ENCODE peak calls at places on chromosomes 4 and X, in four cellular contexts. One of them, this sample, is unnamed.

GRCh38 chr4:105215609-105216313 is 69.1 kb downstream of the TET2 start:
- DNase-seq in HCT116: no peak
- DNase-seq in H1: no peak
- DNase-seq in HepG2: peak
- DNase-seq in this sample: no peak

GRCh38 chr4:6785572-6785925 is 3.0 kb downstream of the KIAA0232 start:
- DNase-seq in HCT116: no peak
- DNase-seq in H1: peak
- DNase-seq in HepG2: no peak
- DNase-seq in this sample: no peak

GRCh38 chrX:10630320-10630719 is 9.9 kb upstream of the MID1 start:
- DNase-seq in HCT116: no peak
- DNase-seq in H1: no peak
- DNase-seq in HepG2: no peak
- DNase-seq in this sample: no peak

GRCh38 chrX:43436497-43436896 is 219.6 kb upstream of the MAOA start:
- DNase-seq in HCT116: no peak
- DNase-seq in H1: no peak
- DNase-seq in HepG2: no peak
- DNase-seq in this sample: no peak

GRCh38 chrX:139203681-139204575 is 326.6 kb upstream of the F9 start:
- DNase-seq in HCT116: no peak
- DNase-seq in H1: peak
- DNase-seq in HepG2: no peak
- DNase-seq in this sample: no peak

GRCh38 chr4:98081961-98082360 is 61.3 kb downstream of the STPG2 start:
- DNase-seq in HCT116: no peak
- DNase-seq in H1: no peak
- DNase-seq in HepG2: no peak
- DNase-seq in this sample: no peak

GRCh38 chr4:4855293-4856070 is 4.0 kb upstream of the MSX1 start:
- DNase-seq in HCT116: no peak
- DNase-seq in H1: no peak
- DNase-seq in HepG2: no peak
- DNase-seq in this sample: no peak

GRCh38 chrX:19332983-19333382 is 10.7 kb upstream of the PDHA1 start:
- DNase-seq in HCT116: no peak
- DNase-seq in H1: peak
- DNase-seq in HepG2: no peak
- DNase-seq in this sample: peak

GRCh38 chrX:41561045-41561444 is 113.9 kb downstream of the NYX start:
- DNase-seq in HCT116: no peak
- DNase-seq in H1: no peak
- DNase-seq in HepG2: no peak
- DNase-seq in this sample: no peak

GRCh38 chrX:45240334-45240733 is 39.7 kb upstream of the DIPK2B start:
- DNase-seq in HCT116: no peak
- DNase-seq in H1: no peak
- DNase-seq in HepG2: no peak
- DNase-seq in this sample: no peak

GRCh38 chr4:162116085-162116784 is 47.6 kb downstream of the FSTL5 start:
- DNase-seq in HCT116: no peak
- DNase-seq in H1: no peak
- DNase-seq in HepG2: no peak
- DNase-seq in this sample: no peak

GRCh38 chr4:100289980-100290379 is 99.7 kb upstream of the DDIT4L start:
- DNase-seq in HCT116: no peak
- DNase-seq in H1: no peak
- DNase-seq in HepG2: no peak
- DNase-seq in this sample: no peak

GRCh38 chr4:121316091-121316490 is 64.7 kb downstream of the QRFPR start:
- DNase-seq in HCT116: no peak
- DNase-seq in H1: no peak
- DNase-seq in HepG2: no peak
- DNase-seq in this sample: no peak

GRCh38 chr4:133320576-133321170 is 171.6 kb downstream of the PCDH10 start:
- DNase-seq in HCT116: peak
- DNase-seq in H1: no peak
- DNase-seq in HepG2: peak
- DNase-seq in this sample: peak

GRCh38 chr4:145278341-145279121 is 98.1 kb upstream of the OTUD4 start:
- DNase-seq in HCT116: no peak
- DNase-seq in H1: no peak
- DNase-seq in HepG2: no peak
- DNase-seq in this sample: no peak

DNA sequence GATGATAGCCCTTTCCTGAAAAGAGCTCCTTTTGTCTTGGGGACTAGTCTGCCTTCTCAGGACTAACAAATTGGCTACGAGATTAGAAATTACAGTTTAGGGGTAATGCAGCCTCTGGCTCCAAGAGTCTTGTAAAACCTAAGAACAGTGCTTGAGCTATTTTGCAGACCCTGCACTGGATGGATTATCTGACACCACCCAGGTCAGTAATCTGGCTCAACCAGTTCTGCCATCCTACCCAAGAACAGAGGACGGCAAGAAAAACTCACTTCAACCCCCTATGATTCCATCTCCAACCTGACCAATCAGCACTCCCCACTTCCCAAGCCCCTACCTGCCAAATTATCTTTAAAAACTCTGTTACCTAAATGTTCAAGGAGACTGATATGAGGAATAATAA is 225.1 kb downstream of the FAM47A start:
- DNase-seq in HCT116: no peak
- DNase-seq in H1: no peak
- DNase-seq in HepG2: no peak
- DNase-seq in this sample: no peak
- TF ChIP-seq YY1 in HCT116: no peak
- TF ChIP-seq YY1 in H1: no peak
- TF ChIP-seq YY1 in HepG2: no peak
- TF ChIP-seq YY1 in this sample: no peak

GRCh38 chrX:17007134-17007768 is 60.8 kb downstream of the REPS2 start:
- DNase-seq in HCT116: no peak
- DNase-seq in H1: no peak
- DNase-seq in HepG2: peak
- DNase-seq in this sample: no peak
- TF ChIP-seq YY1 in HCT116: no peak
- TF ChIP-seq YY1 in H1: no peak
- TF ChIP-seq YY1 in HepG2: no peak
- TF ChIP-seq YY1 in this sample: no peak

GRCh38 chr4:116529129-116529528 is 556.2 kb downstream of the TRAM1L1 start:
- DNase-seq in HCT116: no peak
- DNase-seq in H1: no peak
- DNase-seq in HepG2: no peak
- DNase-seq in this sample: no peak

GRCh38 chr4:116531870-116532269 is 553.5 kb downstream of the TRAM1L1 start:
- DNase-seq in HCT116: no peak
- DNase-seq in H1: no peak
- DNase-seq in HepG2: no peak
- DNase-seq in this sample: no peak

GRCh38 chr4:116531026-116531425 is 554.4 kb downstream of the TRAM1L1 start:
- DNase-seq in HCT116: no peak
- DNase-seq in H1: no peak
- DNase-seq in HepG2: no peak
- DNase-seq in this sample: no peak
- TF ChIP-seq YY1 in HCT116: no peak
- TF ChIP-seq YY1 in H1: no peak
- TF ChIP-seq YY1 in HepG2: no peak
- TF ChIP-seq YY1 in this sample: no peak

DNA sequence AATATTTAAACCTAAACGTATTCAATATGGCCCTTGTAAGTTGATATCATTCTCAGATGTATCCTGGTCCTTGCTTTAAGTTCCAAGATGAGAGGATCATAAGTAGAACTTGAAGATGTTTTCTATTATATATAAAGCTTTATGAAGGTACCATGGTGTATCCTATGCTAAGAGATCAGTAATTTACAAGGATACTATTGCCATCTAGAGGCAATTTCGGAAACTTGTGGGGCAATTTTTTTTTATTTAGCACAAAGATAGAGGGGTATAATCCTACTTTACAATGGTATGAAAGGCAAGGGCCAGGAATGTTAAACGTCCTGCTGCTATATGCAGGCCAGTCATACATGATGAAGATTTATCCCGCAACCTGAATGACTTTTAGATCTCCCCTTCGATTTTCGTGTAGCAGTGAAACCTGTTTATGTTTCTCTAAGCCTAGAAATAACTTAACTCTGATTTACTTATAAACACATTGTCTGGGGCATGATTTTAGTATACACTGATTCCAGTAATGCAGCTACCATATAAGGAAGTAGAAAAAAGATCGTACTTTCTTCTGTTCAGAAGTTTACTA is 2.5 kb downstream of the SLC25A31 start:
- DNase-seq in HCT116: peak
- DNase-seq in H1: no peak
- DNase-seq in HepG2: peak
- DNase-seq in this sample: peak
- TF ChIP-seq YY1 in HCT116: no peak
- TF ChIP-seq YY1 in H1: no peak
- TF ChIP-seq YY1 in HepG2: no peak
- TF ChIP-seq YY1 in this sample: no peak

GRCh38 chr4:185265942-185266341 is 56.5 kb downstream of the SNX25 start:
- DNase-seq in HCT116: no peak
- DNase-seq in H1: no peak
- DNase-seq in HepG2: no peak
- DNase-seq in this sample: no peak
- TF ChIP-seq YY1 in HCT116: no peak
- TF ChIP-seq YY1 in H1: no peak
- TF ChIP-seq YY1 in HepG2: no peak
- TF ChIP-seq YY1 in this sample: no peak

DNA sequence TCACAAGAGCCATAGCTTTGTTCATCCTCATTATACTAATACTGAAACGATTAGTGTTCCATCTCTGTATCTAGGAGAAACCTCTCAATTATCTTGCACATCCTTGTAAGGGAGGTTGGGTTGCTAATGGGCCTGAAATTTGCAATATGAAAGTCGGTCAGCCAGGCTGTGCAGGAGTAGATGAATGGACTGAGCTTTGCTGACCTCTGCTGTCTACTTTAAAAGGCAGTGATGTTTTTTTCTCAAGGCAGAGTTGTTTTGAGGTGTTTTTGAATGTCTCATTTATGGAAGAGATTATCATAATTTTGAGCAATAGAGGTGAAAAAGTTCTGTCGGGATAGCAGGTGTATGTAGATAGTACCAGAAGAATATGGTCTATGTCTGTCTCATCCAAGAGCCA is 47.9 kb upstream of the LINC00632 start:
- DNase-seq in HCT116: no peak
- DNase-seq in H1: no peak
- DNase-seq in HepG2: no peak
- DNase-seq in this sample: no peak
- TF ChIP-seq YY1 in HCT116: no peak
- TF ChIP-seq YY1 in H1: no peak
- TF ChIP-seq YY1 in HepG2: no peak
- TF ChIP-seq YY1 in this sample: no peak

DNA sequence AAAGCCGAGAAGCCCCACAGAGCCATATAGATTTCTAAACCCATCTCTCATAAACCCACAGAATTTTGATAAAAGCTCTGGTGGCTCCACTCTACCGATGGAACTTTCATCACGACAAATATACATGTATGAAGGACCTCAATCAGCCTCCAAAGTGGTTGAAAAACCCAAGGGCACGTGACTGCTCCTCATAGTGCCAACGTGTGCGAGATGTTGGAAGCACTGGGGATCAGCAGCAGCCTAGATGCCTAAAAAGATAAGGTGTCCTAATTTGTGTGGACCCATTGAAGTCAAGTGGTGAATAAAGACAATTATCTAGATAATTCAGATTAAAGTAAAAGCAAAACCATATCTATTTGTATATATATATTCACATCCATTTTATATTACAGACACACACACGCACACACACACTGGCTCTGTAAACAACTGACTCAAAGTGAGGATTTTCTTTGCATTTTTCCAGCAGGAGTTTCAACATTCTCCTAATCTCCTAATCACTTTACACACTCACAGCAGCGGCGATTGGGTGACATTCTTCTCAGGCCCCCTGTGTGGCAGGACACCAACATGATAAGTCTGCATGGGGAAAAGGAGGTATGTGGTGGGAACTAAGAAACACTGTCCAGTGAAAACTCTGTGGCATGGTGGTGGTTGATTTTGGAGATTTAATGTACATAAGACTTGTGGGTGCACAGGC is 2.9 kb upstream of the PITX2 start:
- DNase-seq in HCT116: no peak
- DNase-seq in H1: no peak
- DNase-seq in HepG2: no peak
- DNase-seq in this sample: no peak
- TF ChIP-seq YY1 in HCT116: no peak
- TF ChIP-seq YY1 in H1: no peak
- TF ChIP-seq YY1 in HepG2: no peak
- TF ChIP-seq YY1 in this sample: no peak

DNA sequence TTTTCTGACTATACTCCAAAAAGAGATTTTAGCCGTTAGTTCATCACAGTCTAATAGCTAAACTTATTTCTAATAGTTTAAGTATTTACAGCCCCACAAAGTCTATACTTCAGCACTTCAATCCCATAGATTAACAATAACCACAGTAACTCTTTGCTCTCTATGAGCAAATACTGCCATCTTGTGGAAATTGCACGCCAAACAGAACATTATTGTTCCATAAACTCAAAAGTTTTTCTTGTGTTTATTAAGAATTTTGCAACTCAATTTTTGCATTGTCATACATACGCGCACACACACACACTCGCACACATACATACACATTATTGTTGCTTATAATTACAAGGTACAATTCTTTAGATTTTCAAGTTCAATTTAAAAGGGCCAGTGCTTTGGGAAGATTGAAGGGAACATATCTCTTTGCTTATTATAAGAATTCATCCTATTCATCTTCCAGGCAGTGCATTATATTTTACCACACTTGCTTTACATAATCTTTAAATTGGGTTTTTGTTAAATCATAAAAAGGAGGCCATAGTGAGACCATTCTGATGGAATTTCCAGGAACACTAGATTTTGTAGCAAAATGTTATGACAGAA is 63.8 kb upstream of the ATOH1 start:
- DNase-seq in HCT116: peak
- DNase-seq in H1: no peak
- DNase-seq in HepG2: peak
- DNase-seq in this sample: no peak
- TF ChIP-seq YY1 in HCT116: no peak
- TF ChIP-seq YY1 in H1: no peak
- TF ChIP-seq YY1 in HepG2: no peak
- TF ChIP-seq YY1 in this sample: no peak